ENCODE peak calls at places on chromosomes 5 and 9, in six cellular contexts. C, I, J, N, D and K are unnamed samples.

GRCh38 chr9:14439555-14439954 is 125.6 kb upstream of the NFIB start:
- DNase-seq in J (no peak), N (peak), D (no peak), C (no peak), I (no peak), K (no peak)

GRCh38 chr5:40736103-40736875 is 19.5 kb downstream of the TTC33 start:
- DNase-seq in N (peak), J (peak), C (peak), D (peak), I (peak), K (peak)

GRCh38 chr9:104836235-104836634 is 72.3 kb downstream of the NIPSNAP3B start:
- DNase-seq in C (no peak), I (no peak), D (no peak), J (peak), N (peak), K (no peak)

GRCh38 chr5:6721442-6721841 is 8.2 kb downstream of the TENT4A start:
- DNase-seq in D (no peak), C (peak), J (peak), I (no peak), N (peak), K (no peak)

GRCh38 chr9:114884787-114885452 is 45.5 kb downstream of the TNFSF8 start:
- DNase-seq in N (no peak), D (peak), C (no peak), I (no peak), J (no peak), K (no peak)

GRCh38 chr5:125227333-125228075 is 481.1 kb upstream of the ZNF608 start:
- DNase-seq in D (peak), N (peak), J (peak), C (no peak), I (peak), K (peak)

GRCh38 chr9:2086971-2087370 is 71.8 kb downstream of the SMARCA2 start:
- DNase-seq in D (no peak), N (no peak), J (no peak), I (no peak), C (no peak), K (no peak)

GRCh38 chr5:116970318-116970717 is 395.7 kb upstream of the SEMA6A start:
- DNase-seq in I (no peak), N (peak), C (no peak), D (no peak), J (peak), K (no peak)

GRCh38 chr5:115424446-115424845 is 120.1 kb downstream of the FEM1C start:
- DNase-seq in D (no peak), N (no peak), J (no peak), C (no peak), I (no peak), K (no peak)

GRCh38 chr9:87359958-87360601 is 137.6 kb upstream of the DAPK1 start:
- DNase-seq in C (no peak), D (no peak), J (no peak), I (no peak), N (no peak), K (no peak)

GRCh38 chr5:66518753-66519152 is 77.4 kb upstream of the MAST4 start:
- DNase-seq in C (no peak), D (no peak), N (no peak), I (no peak), J (no peak), K (no peak)

GRCh38 chr9:133509179-133510083 is 15.3 kb downstream of the MYMK start:
- DNase-seq in I (no peak), D (peak), N (peak), J (no peak), C (no peak), K (peak)

GRCh38 chr5:75823811-75824210 is 106.6 kb upstream of the POC5 start:
- DNase-seq in C (no peak), J (no peak), N (no peak), I (no peak), D (no peak), K (no peak)

GRCh38 chr9:16869961-16870605 is 387 bp downstream of the BNC2 start:
- DNase-seq in D (peak), J (peak), N (peak), C (no peak), I (no peak), K (peak)
- H3K9ac ChIP-seq in D (peak), J (peak), N (peak), C (peak), I (no peak), K (no peak)

DNA sequence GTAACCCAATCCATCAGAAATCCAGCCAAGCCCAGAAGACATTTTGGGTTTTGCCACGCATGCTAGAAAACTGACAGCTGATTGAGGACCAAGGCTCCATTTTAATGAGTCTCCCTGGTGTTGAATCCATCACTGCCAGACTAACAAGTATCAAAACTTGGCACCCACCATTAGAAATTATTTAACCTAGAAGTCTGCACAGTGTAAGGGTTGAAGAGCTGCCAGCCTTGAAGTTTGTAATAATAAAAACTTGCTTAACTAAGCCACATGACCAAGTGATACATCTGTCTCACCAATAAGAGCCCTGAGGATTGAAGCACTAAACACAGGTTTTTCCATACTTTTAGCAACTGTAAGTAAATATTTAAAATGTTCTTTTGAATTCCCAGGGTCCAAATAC is 369.9 kb downstream of the DNAH5 start:
- DNase-seq in C (no peak), D (no peak), I (no peak), J (no peak), N (no peak), K (no peak)
- TF ChIP-seq EZH2phosphoT487 in C (no peak), D (no peak), I (no peak), J (no peak), N (no peak), K (no peak)

DNA sequence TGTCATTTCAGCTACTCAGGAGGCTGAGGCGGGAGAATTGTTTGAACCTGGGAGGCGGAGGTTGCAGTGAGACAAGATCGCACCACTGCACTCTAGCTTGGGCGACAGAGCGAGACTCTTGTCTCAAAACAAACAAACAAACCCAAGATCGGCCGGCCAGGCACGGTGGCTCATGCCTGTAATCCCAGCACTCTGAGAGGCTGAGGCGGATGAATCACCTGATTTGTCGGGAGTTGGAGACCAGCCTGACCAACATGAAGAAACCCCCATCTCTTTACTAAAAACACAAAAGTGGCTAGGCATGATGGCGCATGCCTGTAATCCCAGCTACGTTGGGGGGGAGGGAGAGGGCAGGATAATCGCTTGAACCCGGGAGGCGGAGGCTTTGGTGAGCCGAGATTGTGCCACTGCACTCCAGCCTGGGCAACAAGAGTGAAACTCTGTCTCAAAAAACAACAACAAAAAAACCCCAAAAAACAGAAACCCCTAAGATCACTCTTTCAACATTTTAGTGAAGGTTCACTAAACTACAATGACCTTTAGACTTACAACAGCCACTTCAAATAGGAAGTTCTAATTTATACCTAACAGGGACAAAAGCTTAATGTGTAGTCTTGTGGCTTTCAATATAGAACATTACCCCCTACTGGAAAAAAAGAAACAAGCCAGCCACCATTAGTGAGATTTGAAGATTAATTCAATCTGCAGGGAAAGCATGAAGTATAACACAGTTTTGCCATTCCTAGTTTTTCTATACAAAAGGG is 7.0 kb downstream of the HSPA9 start:
- DNase-seq in N (peak), C (no peak), I (no peak), D (no peak), J (peak), K (no peak)
- H3K9ac ChIP-seq in N (no peak), C (no peak), I (no peak), D (no peak), J (no peak), K (no peak)

DNA sequence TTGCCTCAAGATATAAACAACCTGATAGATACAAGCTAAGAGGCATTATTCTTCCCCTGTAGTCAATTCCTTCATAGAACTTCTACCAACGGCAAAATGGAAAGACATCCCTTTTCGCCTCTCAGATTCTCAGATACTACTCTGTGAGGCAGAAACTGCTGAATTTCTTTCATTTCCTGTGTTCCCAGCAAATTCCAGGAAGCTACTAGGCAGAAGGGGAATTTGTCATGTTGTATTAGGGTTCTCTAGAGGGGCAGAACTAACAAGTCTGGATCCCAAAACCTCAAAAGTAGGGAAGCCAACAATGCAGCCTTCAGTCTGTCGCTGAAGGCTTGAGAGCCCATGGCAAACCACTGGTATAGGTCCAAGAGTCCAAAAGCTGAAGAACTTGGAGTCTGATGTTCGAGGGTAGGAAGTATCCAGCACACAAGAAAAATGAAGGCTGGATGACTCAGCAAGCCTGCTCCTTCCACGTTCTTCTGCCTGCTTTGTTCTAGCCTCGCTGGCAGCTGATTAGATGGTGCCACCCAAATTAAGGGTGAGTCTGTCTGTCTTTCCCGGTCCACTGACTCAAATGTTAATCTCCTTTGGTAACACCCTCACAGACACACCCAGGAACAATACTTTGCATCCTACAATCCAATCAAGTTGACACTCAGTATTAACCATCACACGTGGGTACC is 15.2 kb downstream of the RNF180 start:
- DNase-seq in N (no peak), J (peak), D (no peak), C (no peak), I (no peak), K (no peak)
- TF ChIP-seq EZH2phosphoT487 in N (no peak), J (no peak), D (no peak), C (no peak), I (no peak), K (no peak)

GRCh38 chr9:120983259-120983837 is 56.8 kb upstream of the TRAF1 start:
- DNase-seq in C (no peak), I (no peak), J (no peak), N (no peak), D (no peak), K (no peak)
- H3K9ac ChIP-seq in C (no peak), I (no peak), J (no peak), N (no peak), D (no peak), K (no peak)

GRCh38 chr9:7211657-7212056 is 453.9 kb downstream of the KDM4C start:
- DNase-seq in N (no peak), J (no peak), D (no peak), C (no peak), I (no peak), K (no peak)

GRCh38 chr9:7210854-7211637 is 453.3 kb downstream of the KDM4C start:
- DNase-seq in D (no peak), J (no peak), N (no peak), I (no peak), C (no peak), K (no peak)

GRCh38 chr9:7212101-7212500 is 454.3 kb downstream of the KDM4C start:
- DNase-seq in D (no peak), C (no peak), J (peak), I (no peak), N (no peak), K (no peak)

DNA sequence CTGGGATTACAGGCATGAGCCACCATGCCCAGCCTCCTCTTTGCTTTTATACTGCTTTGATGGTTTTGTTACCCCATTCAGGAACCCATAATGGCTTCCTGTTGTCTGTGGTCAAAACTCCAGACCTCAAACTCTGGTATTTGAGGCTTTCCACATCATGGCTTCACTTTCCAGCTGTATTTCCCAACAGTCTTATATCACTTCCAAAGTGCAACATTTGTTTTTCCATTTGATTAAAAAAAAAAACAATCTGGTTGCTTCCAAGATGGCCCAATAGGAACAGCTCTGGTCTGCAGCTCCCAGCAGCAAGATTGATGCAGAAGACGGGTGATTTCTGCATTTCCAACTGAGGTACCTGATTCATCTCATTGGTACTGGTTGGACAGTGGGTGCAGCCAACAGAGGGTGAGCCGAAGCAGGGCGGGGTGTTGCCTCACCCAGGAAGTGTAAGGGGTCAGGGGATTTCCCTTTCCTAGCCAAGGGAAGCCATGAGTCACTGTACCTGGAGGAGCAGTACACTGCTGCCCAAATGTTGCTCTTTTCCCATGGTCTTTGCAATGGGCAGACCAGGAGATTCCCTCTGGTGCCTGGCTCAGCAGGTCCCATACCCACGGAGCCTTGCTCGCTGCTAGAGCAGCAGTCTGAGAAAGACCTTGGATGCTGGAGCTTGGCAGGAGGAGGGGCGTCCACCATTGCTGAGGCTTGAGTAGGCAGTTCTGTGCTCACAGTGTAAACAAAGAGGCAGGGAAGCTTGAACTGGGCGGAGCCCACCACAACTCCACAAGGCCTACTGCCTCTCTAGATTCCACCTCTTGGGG is 458.4 kb downstream of the KDM4C start:
- DNase-seq in C (no peak), N (no peak), I (no peak), J (peak), D (peak), K (no peak)
- TF ChIP-seq EZH2phosphoT487 in C (no peak), N (no peak), I (no peak), J (no peak), D (no peak), K (no peak)

GRCh38 chr5:145834917-145835838 is at the start of gene PRELID2:
- DNase-seq in J (peak), I (peak), C (peak), N (peak), D (peak), K (peak)
- H3K9ac ChIP-seq in J (peak), I (peak), C (peak), N (peak), D (peak), K (no peak)

DNA sequence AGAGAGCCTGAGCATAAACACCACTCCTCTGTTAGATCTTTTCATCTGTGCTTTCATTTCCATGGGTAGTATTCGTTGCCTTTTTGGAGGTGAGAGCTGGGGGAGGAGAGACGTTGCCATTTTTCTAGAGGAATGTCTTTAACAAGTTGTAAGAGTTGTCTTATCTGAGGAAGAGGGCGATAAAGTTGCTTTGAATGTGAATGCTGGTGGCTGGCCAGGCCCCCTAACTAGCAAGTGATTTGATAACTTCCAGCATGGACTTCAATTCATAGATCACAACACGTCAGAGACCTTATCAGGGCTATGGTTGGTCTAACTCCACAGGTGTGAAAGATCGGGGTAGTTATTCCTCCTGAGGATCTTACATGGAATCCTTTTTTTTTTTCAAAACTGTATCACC is 30.0 kb upstream of the AOPEP start:
- DNase-seq in I (no peak), N (no peak), D (no peak), J (no peak), C (no peak), K (no peak)
- TF ChIP-seq EZH2phosphoT487 in I (no peak), N (no peak), D (no peak), J (no peak), C (no peak), K (no peak)

GRCh38 chr5:173614591-173614990 is 1.9 kb downstream of the BOD1 start:
- DNase-seq in I (no peak), D (no peak), J (no peak), N (no peak), C (no peak), K (no peak)
- H3K9ac ChIP-seq in I (no peak), D (peak), J (peak), N (peak), C (no peak), K (peak)